ENCODE peak calls at places on chromosomes 11 and 22, in nine cellular contexts. J, P, X, W, S, C, D, Q and T are unnamed samples.

GRCh38 chr11:72079776-72080325 is 491 bp downstream of the NUMA1 start:
- DNase-seq in J (no peak), S (no peak), P (no peak), C (no peak), D (no peak), W (peak), Q (no peak), X (peak), T (no peak)

GRCh38 chr11:12163181-12163841 is 52.9 kb downstream of the MICAL2 start:
- DNase-seq in P (peak), S (peak), J (no peak), D (no peak), X (peak), C (no peak), Q (no peak), W (no peak), T (no peak)

GRCh38 chr22:32531955-32532818 is 57.6 kb downstream of the FBXO7 start:
- DNase-seq in C (peak), P (peak), W (no peak), Q (peak), X (peak), S (peak), J (peak), D (no peak), T (peak)

GRCh38 chr22:42630211-42630610 is 10.2 kb downstream of the ATP5MGL start:
- DNase-seq in C (no peak), J (no peak), P (no peak), S (no peak), X (no peak), Q (no peak), W (no peak), D (no peak), T (no peak)

GRCh38 chr11:114259124-114259526 is 37.1 kb upstream of the NNMT start:
- DNase-seq in J (no peak), D (no peak), C (no peak), Q (no peak), W (no peak), X (no peak), S (no peak), P (no peak), T (peak)

GRCh38 chr11:119422505-119423416 is at the start of gene THY1:
- DNase-seq in S (no peak), D (no peak), C (peak), X (peak), W (peak), Q (no peak), J (no peak), P (no peak), T (no peak)

GRCh38 chr11:17633279-17633986 is 85.9 kb upstream of the MYOD1 start:
- DNase-seq in P (no peak), D (no peak), C (no peak), Q (no peak), J (no peak), S (no peak), W (no peak), X (no peak), T (no peak)

GRCh38 chr11:124897681-124898680 is at the start of gene ROBO4:
- DNase-seq in J (no peak), X (peak), S (peak), C (no peak), D (no peak), W (no peak), P (no peak), Q (no peak), T (no peak)

GRCh38 chr11:128493570-128493965 is 93.8 kb downstream of the ETS1 start:
- DNase-seq in S (no peak), D (no peak), W (no peak), Q (no peak), P (no peak), X (no peak), J (no peak), C (no peak), T (no peak)

GRCh38 chr11:128716661-128717210 is 22.9 kb downstream of the FLI1 start:
- DNase-seq in P (no peak), C (no peak), D (no peak), Q (no peak), S (no peak), J (no peak), X (no peak), W (no peak), T (no peak)

GRCh38 chr11:8567597-8568198 is 26.3 kb downstream of the STK33 start:
- DNase-seq in S (peak), W (no peak), X (peak), C (no peak), J (no peak), Q (no peak), P (no peak), D (no peak), T (no peak)